ENCODE peak calls at places on chromosomes 13 and 19, in six cellular contexts. G is H1, M is fibroblast of lung, T is mammary epithelial cell, N is mesendoderm, F is GM23248. W is an unnamed sample. For H3K79me2, the result is how much of the 10 kb centered on the place peaks cover.

GRCh38 chr13:80400164-80400767 is 59.3 kb upstream of the SPRY2 start:
- DNase-seq in N (no peak), M (no peak), G (no peak), T (no peak), F (no peak), W (no peak)

GRCh38 chr19:40331052-40331451 is 17.1 kb downstream of the C19orf47 start:
- DNase-seq in M (no peak), T (peak), G (no peak), N (no peak), F (no peak), W (no peak)

GRCh38 chr19:13861714-13862531 is 15.0 kb upstream of the NANOS3 start:
- DNase-seq in N (peak), G (no peak), T (peak), F (peak), M (peak), W (peak)

GRCh38 chr19:43620061-43621001 is 902 bp upstream of the ZNF428 start:
- DNase-seq in M (no peak), T (no peak), F (no peak), N (no peak), G (no peak), W (no peak)

GRCh38 chr19:37551123-37551993 is 43.2 kb downstream of the ZNF571 start:
- DNase-seq in N (peak), F (peak), T (peak), G (no peak), M (peak), W (no peak)

GRCh38 chr19:17938092-17938845 is 5.5 kb downstream of the CCDC124 start:
- DNase-seq in F (peak), N (peak), T (peak), G (no peak), M (peak), W (peak)

GRCh38 chr13:81017525-81018152 is 676.7 kb upstream of the SPRY2 start:
- DNase-seq in T (peak), M (peak), F (peak), N (peak), G (no peak), W (peak)

GRCh38 chr13:27372896-27373295 is 51.5 kb upstream of the GTF3A start:
- DNase-seq in N (no peak), M (no peak), G (no peak), F (peak), T (no peak), W (no peak)

GRCh38 chr19:10416380-10417257 is 3.7 kb upstream of the PDE4A start:
- DNase-seq in N (peak), G (peak), F (peak), M (peak), T (peak), W (peak)

GRCh38 chr13:109151696-109152095 is 522.3 kb downstream of the MYO16 start:
- DNase-seq in T (no peak), M (peak), N (peak), G (no peak), F (no peak), W (no peak)

GRCh38 chr13:70339738-70340137 is 231.5 kb upstream of the KLHL1 start:
- DNase-seq in M (no peak), F (peak), N (peak), T (peak), G (peak), W (peak)

GRCh38 chr19:41866284-41866683 is 6.2 kb downstream of the RPS19 start:
- DNase-seq in F (no peak), G (no peak), T (no peak), N (no peak), M (no peak), W (no peak)
- H3K79me2 ChIP-seq in F (half or more), G (under half), T (half or more), N (under half), M (half or more), W (half or more)

DNA sequence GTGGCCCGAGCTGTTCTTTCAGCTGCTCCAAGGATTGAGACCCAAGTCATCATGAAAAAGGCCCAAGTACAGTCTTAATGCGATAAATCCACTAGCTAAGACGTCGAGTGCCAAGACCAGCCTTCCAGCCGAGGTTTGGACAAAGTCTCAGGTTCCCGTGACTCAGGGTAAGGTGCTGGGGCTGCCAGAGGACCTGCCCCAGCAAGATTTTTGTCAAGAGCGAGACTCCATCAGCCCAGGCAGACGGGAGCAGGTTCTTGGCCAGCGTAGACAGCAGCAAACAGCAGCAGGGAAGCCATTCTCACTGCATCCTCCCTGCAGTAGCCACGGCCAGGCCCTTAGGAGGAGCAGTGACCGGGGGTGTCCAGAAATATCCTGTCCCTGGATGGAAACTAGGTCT is 3.4 kb downstream of the FEM1A start:
- DNase-seq in G (no peak), T (peak), M (no peak), F (no peak), N (no peak), W (peak)
- H3K79me2 ChIP-seq in G (under half), T (half or more), M (under half), F (under half), N (under half), W (half or more)

DNA sequence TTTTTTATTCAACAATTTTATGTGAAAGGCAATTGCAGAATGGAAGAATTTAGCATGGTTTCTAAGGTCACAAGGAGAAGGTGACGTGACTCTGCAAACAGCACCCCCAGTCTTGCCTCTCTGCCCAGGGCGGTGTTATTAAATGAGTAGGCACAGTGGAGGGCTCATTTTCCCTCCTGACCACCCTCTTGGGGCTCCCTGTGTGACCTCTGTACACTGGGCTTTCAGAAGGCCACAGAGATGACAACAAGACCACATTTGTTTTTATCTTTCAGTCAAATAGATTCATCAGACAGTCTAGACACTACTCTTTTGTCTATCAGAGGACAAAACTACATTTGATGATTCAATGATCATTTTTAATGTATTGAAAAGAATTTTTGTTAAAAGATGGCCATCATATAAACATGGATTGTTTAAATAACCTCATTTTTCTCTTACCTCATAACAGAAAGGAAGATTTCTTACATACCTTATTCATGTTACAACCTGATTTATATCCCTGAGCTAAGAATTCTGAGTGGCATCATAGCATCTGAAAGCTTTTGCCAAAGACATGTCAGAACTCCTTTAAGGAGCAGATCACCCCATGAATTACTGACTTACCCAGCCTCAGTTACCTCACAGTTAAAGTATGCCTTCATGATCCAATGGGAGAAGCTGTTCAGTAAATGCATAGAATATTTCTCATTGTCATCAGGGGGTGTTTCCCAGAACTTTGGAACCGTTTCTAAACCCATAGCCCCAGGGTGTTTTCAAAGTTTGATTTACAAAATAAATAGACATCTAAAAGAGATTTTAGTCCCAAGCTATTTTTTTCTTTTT is 184.0 kb upstream of the RFC3 start:
- DNase-seq in G (no peak), M (no peak), T (peak), N (peak), F (peak), W (peak)
- H3K79me2 ChIP-seq in G (under half), M (under half), T (under half), N (under half), F (under half), W (under half)

DNA sequence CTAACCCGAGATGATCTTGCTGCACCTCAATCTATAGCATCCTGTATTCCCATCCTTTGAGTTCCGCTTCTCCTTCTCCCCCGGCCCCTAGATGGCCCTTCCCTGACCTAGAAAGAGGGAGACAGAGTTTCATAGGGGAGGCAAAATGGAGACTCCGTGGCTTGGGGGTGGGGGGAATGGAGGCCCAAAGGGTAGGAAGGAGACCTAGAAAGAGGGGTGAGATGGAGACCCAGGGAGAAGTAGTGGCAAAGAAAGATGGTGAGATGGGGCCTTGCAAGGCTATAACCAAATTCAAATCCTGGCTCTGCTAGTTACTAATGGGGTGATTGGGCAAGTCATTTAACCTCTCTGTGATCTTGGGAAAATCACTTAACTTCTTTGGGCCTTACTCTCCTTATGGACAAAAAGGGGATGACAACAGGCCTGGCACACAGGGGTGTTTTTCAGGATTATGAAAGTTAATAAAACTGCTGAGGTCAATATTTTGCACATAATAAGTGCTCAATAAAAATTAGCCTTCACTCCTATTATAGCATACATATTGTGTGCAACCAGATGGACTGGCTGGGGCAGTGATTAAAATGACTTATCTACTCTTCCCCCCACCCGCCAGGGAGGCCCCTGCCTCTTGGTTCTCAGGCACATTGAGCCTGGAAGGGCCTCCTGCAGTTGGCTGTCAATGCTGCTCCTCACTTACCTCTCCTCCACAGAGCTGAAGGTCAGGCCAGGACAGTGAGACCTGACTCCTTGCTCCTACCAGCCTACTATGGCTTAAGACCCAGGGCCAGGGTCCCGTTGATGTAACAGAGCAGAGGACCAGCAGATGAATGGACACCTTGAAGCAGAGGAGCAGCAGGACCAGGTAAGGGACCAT is 623 bp downstream of the SPHK2 start:
- DNase-seq in T (no peak), G (no peak), N (no peak), F (peak), M (peak), W (no peak)
- H3K79me2 ChIP-seq in T (under half), G (under half), N (under half), F (half or more), M (under half), W (under half)

GRCh38 chr19:45102481-45102880 is 9.5 kb downstream of the PPP1R37 start:
- DNase-seq in M (no peak), T (no peak), N (no peak), F (no peak), G (no peak), W (no peak)
- H3K79me2 ChIP-seq in M (half or more), T (half or more), N (half or more), F (half or more), G (under half), W (half or more)

GRCh38 chr13:111845621-111846351 is 221.2 kb upstream of the SOX1 start:
- DNase-seq in T (no peak), G (peak), M (no peak), N (peak), F (no peak), W (no peak)
- H3K79me2 ChIP-seq in T (under half), G (under half), M (under half), N (under half), F (under half), W (under half)

W was measured in PC-3.